ENCODE peak calls at places on chromosomes 2 and 18, in four cellular contexts. W is body of pancreas, Y is transverse colon, Z is adrenal gland. T is an unnamed sample.
A peak's percentile ranks its signal among the peaks of the same experiment; 100 is the strongest.

GRCh38 chr2:222423632-222424280 is 587 bp upstream of the SGPP2 start:
- DNase-seq in W (no peak), Y (no peak), Z (no peak), T (peak; percentile 51)

GRCh38 chr2:67451086-67451832 is 54.1 kb downstream of the ETAA1 start:
- DNase-seq in W (no peak), Y (no peak), Z (no peak), T (no peak)

GRCh38 chr2:226813148-226813701 is 13.6 kb upstream of the IRS1 start:
- DNase-seq in W (no peak), Y (no peak), Z (no peak), T (no peak)

GRCh38 chr2:140895378-140895777 is 1235.4 kb downstream of the LRP1B start:
- DNase-seq in W (no peak), Y (no peak), Z (no peak), T (no peak)

GRCh38 chr18:75612491-75612890 is 185.0 kb upstream of the SMIM21 start:
- DNase-seq in W (no peak), Y (no peak), Z (no peak), T (no peak)

GRCh38 chr2:73295751-73296400 is 2.5 kb upstream of the EGR4 start:
- DNase-seq in W (no peak), Y (no peak), Z (no peak), T (no peak)

GRCh38 chr2:109031481-109032228 is 42.6 kb upstream of the EDAR start:
- DNase-seq in W (peak; percentile 29), Y (peak; percentile 49), Z (peak; percentile 27), T (peak; percentile 70)

GRCh38 chr18:37368110-37368812 is 197.3 kb downstream of the CELF4 start:
- DNase-seq in W (no peak), Y (no peak), Z (no peak), T (no peak)

GRCh38 chr2:176545627-176546026 is 276.4 kb downstream of the MTX2 start:
- DNase-seq in W (no peak), Y (no peak), Z (no peak), T (no peak)

GRCh38 chr18:13621446-13621849 is 104.9 kb downstream of the FAM210A start:
- DNase-seq in W (no peak), Y (no peak), Z (no peak), T (no peak)

GRCh38 chr18:13623348-13623747 is 103.0 kb downstream of the FAM210A start:
- DNase-seq in W (no peak), Y (no peak), Z (no peak), T (peak; percentile 32)

GRCh38 chr18:13622751-13623150 is 103.6 kb downstream of the FAM210A start:
- DNase-seq in W (no peak), Y (no peak), Z (no peak), T (no peak)

GRCh38 chr18:13620818-13621445 is 105.4 kb downstream of the FAM210A start:
- DNase-seq in W (no peak), Y (no peak), Z (no peak), T (no peak)

DNA sequence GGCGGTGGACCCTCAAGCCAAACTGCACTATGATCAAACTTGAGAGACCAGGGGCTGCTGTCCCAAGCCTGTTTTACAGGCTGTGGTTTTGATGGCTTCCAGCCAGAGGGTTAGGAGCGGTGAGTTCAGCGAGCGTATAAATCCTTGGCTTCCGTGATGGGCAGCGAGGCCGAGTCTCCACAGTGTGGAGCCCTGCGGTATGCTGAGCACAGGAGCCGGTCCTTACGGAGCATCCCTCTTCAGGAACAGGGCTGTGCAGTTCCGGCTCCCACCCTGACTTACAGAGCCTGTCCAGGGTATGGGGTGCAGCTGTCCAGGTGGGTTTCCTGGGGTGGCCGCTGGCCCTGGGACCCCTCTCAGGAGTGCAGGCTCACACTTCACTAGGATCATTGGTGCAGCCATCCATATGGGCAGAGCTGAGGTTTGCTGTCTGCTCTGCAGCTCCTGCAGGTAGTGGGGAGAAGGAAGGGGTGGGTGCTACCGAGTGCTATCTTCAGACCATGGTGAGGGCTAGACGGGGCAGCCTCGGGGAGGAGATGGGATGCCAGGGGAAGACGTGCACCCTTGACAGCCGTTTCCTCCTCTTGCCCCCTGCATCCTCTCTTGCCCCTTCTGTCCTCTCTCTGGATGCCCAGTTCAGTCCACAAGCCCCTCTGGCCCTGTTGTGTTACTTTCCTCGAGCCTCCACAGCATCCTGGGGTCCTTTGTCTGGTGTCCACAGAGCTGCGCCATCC is 104.3 kb downstream of the FAM210A start:
- DNase-seq in W (no peak), Y (no peak), Z (no peak), T (no peak)
- TF ChIP-seq POLR2A in W (no peak), Y (no peak), Z (no peak), T (no peak)

DNA sequence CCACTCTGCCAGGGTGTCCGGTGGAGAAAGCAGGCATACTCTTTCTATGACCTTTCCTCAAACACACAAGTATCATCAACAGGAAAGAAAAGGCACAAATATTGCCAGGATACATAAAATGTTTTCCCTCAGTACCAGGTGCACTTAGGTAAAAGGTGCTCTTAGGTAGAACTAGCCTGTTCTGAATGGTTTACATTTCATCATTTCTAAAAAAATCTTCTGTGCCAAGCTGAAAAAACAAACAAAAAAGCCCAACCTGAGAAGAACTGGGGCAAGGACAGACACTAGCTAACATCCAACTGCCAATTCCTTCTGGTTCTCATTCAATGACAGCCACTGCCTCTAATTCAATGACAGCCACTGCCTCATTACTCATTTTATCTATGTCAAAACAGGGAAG is 68.5 kb downstream of the SPIRE1 start:
- DNase-seq in W (no peak), Y (no peak), Z (no peak), T (no peak)
- H3K4me3 ChIP-seq in W (no peak overlapping the region), Y (no peak overlapping the region), Z (no peak overlapping the region), T (no peak overlapping the region)

DNA sequence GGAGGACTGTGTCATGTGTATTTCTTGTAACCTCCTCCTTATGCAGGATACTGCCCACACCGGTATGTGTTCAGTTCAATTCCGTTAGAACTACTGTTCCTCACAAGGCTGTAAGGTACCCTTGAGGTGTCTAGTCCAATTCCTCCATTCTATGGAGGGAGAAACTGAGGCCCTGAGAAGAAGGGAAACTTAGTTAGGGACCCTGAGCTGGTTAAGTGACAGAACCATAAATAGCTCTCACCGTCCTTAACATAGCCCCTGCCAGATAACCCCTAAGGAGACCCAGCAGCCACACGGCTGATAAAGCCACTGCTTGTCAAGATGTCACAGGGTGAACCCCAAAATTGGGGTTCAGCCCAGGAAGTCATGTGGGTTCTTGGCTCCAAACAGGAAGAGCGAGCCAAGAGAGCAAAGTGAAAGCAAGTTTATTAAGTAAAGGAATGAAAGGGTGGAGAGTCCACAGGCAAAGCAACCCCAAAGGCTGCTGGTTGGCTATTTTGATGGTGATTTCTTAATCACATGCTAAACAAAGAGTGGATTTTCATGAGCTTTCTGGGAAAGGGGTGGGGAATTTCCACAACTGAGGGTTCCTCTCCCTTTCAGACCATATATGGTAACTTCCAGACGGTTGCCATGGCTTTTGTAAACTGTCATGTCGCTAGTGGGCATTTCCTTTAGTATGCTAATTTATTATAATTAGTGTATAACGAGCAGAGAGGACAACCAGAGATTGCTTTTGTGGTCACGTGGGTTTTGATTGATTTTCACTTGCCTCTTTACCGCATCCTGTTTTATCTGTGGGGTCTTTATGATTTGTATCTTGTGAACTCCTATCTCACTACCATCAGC is 83.4 kb upstream of the RTN4 start:
- DNase-seq in W (no peak), Y (no peak), Z (peak; percentile 54), T (no peak)
- TF ChIP-seq POLR2A in W (no peak), Y (no peak), Z (no peak), T (no peak)

GRCh38 chr2:240916571-240917008 is 10.5 kb downstream of the CROCC2 start:
- DNase-seq in W (no peak), Y (no peak), Z (peak; percentile 17), T (no peak)

GRCh38 chr2:240914645-240915525 is 8.7 kb downstream of the CROCC2 start:
- DNase-seq in W (no peak), Y (no peak), Z (no peak), T (no peak)

GRCh38 chr2:240913810-240914644 is 7.9 kb downstream of the CROCC2 start:
- DNase-seq in W (peak; percentile 56), Y (peak; percentile 54), Z (peak; percentile 93), T (peak; percentile 71)

GRCh38 chr2:240917009-240917683 is 11.0 kb downstream of the CROCC2 start:
- DNase-seq in W (no peak), Y (peak; percentile 5), Z (no peak), T (no peak)

DNA sequence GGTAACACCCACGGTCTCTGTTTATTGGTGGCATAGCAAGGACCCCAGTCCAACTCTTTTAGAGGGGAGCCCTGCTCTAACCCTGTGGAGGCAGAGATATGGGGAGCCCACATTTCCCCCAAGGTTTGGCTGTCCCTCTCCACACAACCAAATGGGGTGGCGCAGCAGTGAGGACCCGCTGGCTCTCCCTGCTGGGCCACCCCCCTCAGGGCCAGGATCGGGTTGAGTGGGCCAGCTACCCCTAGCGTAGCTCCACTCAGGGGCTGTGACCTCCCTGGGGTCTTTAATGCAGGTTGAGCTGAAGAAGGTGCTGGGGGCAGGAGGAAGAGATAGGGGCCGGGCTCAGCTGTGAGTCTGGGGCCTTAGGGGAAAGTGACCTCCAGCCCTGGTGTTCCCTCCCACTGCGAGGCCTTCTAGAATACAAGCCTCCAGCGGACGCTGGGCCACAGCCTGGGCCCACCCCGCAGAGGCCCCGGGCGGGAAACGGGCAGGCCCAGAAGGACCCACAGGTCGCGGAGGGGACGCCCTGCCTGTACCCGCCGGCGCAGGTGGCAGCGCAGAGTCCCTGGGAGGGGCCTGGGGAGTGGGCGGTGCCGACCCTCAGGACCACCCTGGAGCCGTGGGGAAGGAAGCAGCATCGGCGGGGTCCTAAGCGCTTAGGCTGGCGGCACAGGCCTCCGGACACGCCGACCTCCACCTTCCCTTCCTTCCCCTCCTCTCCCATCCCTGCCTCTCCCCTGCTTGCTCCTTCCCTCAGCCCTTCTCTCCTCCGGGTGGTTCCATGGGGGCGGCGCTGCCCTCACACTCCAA is 9.6 kb downstream of the CROCC2 start:
- DNase-seq in W (no peak), Y (no peak), Z (no peak), T (no peak)
- H3K4me3 ChIP-seq in W (no peak overlapping the region), Y (no peak overlapping the region), Z (no peak overlapping the region), T (no peak overlapping the region)